ENCODE peak calls at places on chromosomes 6 and 20, in seven cellular contexts. One of them, this sample, is unnamed.

GRCh38 chr6:12291785-12292604 is 1.8 kb downstream of the EDN1 start:
- DNase-seq in COR-L47: no peak
- DNase-seq in activated CD4-positive, alpha-beta T cell treated with anti-CD3 and anti-CD28 coated beads, Interleukin-2, amount 50 U/mL, for 4 hours: no peak
- DNase-seq in heart left ventricle: no peak
- DNase-seq in SK-N-SH: peak
- DNase-seq in tibial artery: no peak
- DNase-seq in cardiac fibroblast: peak
- DNase-seq in this sample: no peak

GRCh38 chr20:50578061-50578777 is 68.0 kb downstream of the PTPN1 start:
- DNase-seq in COR-L47: no peak
- DNase-seq in tibial artery: no peak
- DNase-seq in heart left ventricle: no peak
- DNase-seq in SK-N-SH: no peak
- DNase-seq in cardiac fibroblast: no peak
- DNase-seq in activated CD4-positive, alpha-beta T cell treated with anti-CD3 and anti-CD28 coated beads, Interleukin-2, amount 50 U/mL, for 4 hours: no peak
- DNase-seq in this sample: no peak

GRCh38 chr20:2698912-2699311 is 6.3 kb downstream of the EBF4 start:
- DNase-seq in heart left ventricle: no peak
- DNase-seq in cardiac fibroblast: no peak
- DNase-seq in COR-L47: no peak
- DNase-seq in tibial artery: peak
- DNase-seq in SK-N-SH: no peak
- DNase-seq in activated CD4-positive, alpha-beta T cell treated with anti-CD3 and anti-CD28 coated beads, Interleukin-2, amount 50 U/mL, for 4 hours: no peak
- DNase-seq in this sample: no peak

GRCh38 chr20:44280387-44280786 is 30.6 kb downstream of the FITM2 start:
- DNase-seq in tibial artery: no peak
- DNase-seq in cardiac fibroblast: no peak
- DNase-seq in activated CD4-positive, alpha-beta T cell treated with anti-CD3 and anti-CD28 coated beads, Interleukin-2, amount 50 U/mL, for 4 hours: no peak
- DNase-seq in COR-L47: no peak
- DNase-seq in SK-N-SH: no peak
- DNase-seq in heart left ventricle: no peak
- DNase-seq in this sample: no peak

GRCh38 chr6:133298801-133299200 is 57.6 kb downstream of the EYA4 start:
- DNase-seq in COR-L47: no peak
- DNase-seq in heart left ventricle: no peak
- DNase-seq in cardiac fibroblast: no peak
- DNase-seq in SK-N-SH: no peak
- DNase-seq in tibial artery: no peak
- DNase-seq in activated CD4-positive, alpha-beta T cell treated with anti-CD3 and anti-CD28 coated beads, Interleukin-2, amount 50 U/mL, for 4 hours: no peak
- DNase-seq in this sample: no peak

GRCh38 chr6:21164768-21165326 is 428.7 kb upstream of the SOX4 start:
- DNase-seq in tibial artery: no peak
- DNase-seq in SK-N-SH: no peak
- DNase-seq in heart left ventricle: no peak
- DNase-seq in activated CD4-positive, alpha-beta T cell treated with anti-CD3 and anti-CD28 coated beads, Interleukin-2, amount 50 U/mL, for 4 hours: no peak
- DNase-seq in COR-L47: no peak
- DNase-seq in cardiac fibroblast: no peak
- DNase-seq in this sample: no peak

GRCh38 chr6:121142093-121142492 is 192.2 kb downstream of the TBC1D32 start:
- DNase-seq in activated CD4-positive, alpha-beta T cell treated with anti-CD3 and anti-CD28 coated beads, Interleukin-2, amount 50 U/mL, for 4 hours: no peak
- DNase-seq in SK-N-SH: no peak
- DNase-seq in cardiac fibroblast: no peak
- DNase-seq in heart left ventricle: no peak
- DNase-seq in COR-L47: no peak
- DNase-seq in tibial artery: no peak
- DNase-seq in this sample: no peak

GRCh38 chr20:25397827-25398226 is 7.2 kb upstream of the ABHD12 start:
- DNase-seq in activated CD4-positive, alpha-beta T cell treated with anti-CD3 and anti-CD28 coated beads, Interleukin-2, amount 50 U/mL, for 4 hours: no peak
- DNase-seq in SK-N-SH: no peak
- DNase-seq in COR-L47: no peak
- DNase-seq in heart left ventricle: no peak
- DNase-seq in cardiac fibroblast: no peak
- DNase-seq in tibial artery: no peak
- DNase-seq in this sample: no peak

GRCh38 chr20:63748356-63749270 is 9.0 kb downstream of the SLC2A4RG start:
- DNase-seq in SK-N-SH: peak
- DNase-seq in cardiac fibroblast: no peak
- DNase-seq in COR-L47: no peak
- DNase-seq in tibial artery: no peak
- DNase-seq in activated CD4-positive, alpha-beta T cell treated with anti-CD3 and anti-CD28 coated beads, Interleukin-2, amount 50 U/mL, for 4 hours: no peak
- DNase-seq in heart left ventricle: peak
- DNase-seq in this sample: no peak

GRCh38 chr6:73610444-73611275 is 43.1 kb downstream of the SLC17A5 start:
- DNase-seq in SK-N-SH: peak
- DNase-seq in activated CD4-positive, alpha-beta T cell treated with anti-CD3 and anti-CD28 coated beads, Interleukin-2, amount 50 U/mL, for 4 hours: no peak
- DNase-seq in cardiac fibroblast: peak
- DNase-seq in heart left ventricle: no peak
- DNase-seq in tibial artery: no peak
- DNase-seq in COR-L47: no peak
- DNase-seq in this sample: no peak